ENCODE peak calls at places on chromosome 18, in six cellular contexts. S is heart left ventricle, G is frontal cortex, C is kidney glomerular epithelial cell, P is glutamatergic neuron, L is kidney epithelial cell. J is an unnamed sample.

GRCh38 chr18:78786776-78787175 is 192.8 kb upstream of the SALL3 start:
- DNase-seq in G (no peak), L (no peak), S (no peak), C (no peak), P (no peak), J (no peak)

GRCh38 chr18:42157420-42157819 is 202.4 kb downstream of the PIK3C3 start:
- DNase-seq in S (no peak), L (no peak), P (no peak), C (no peak), G (no peak), J (no peak)

GRCh38 chr18:38368886-38369285 is 803.3 kb upstream of the CELF4 start:
- DNase-seq in G (no peak), S (no peak), L (no peak), P (no peak), C (peak), J (no peak)

GRCh38 chr18:70151554-70152130 is 53.8 kb downstream of the RTTN start:
- DNase-seq in P (no peak), G (no peak), L (no peak), S (no peak), C (no peak), J (no peak)

GRCh38 chr18:433960-434359 is 66.5 kb downstream of the COLEC12 start:
- DNase-seq in S (no peak), C (no peak), P (no peak), G (no peak), L (no peak), J (no peak)

GRCh38 chr18:908631-909621 is 4.3 kb downstream of the ADCYAP1 start:
- DNase-seq in G (peak), C (no peak), P (peak), L (no peak), S (no peak), J (no peak)

GRCh38 chr18:4677006-4677405 is 221.9 kb upstream of the DLGAP1 start:
- DNase-seq in P (no peak), C (no peak), S (no peak), L (no peak), G (no peak), J (no peak)

GRCh38 chr18:79615091-79615490 is 64.5 kb upstream of the CTDP1 start:
- DNase-seq in G (no peak), S (no peak), L (no peak), P (no peak), C (no peak), J (no peak)

GRCh38 chr18:13462686-13463085 is 244.1 kb downstream of the LDLRAD4 start:
- DNase-seq in L (no peak), P (no peak), S (no peak), G (no peak), C (no peak), J (no peak)

GRCh38 chr18:27604583-27604982 is 419.5 kb upstream of the CHST9 start:
- DNase-seq in C (peak), P (no peak), G (no peak), L (peak), S (no peak), J (no peak)

GRCh38 chr18:63831080-63831788 is 56.0 kb downstream of the SERPINB7 start:
- DNase-seq in P (no peak), C (no peak), S (no peak), G (no peak), L (no peak), J (no peak)

GRCh38 chr18:55779711-55780590 is 192.0 kb upstream of the TCF4 start:
- DNase-seq in L (no peak), G (peak), C (no peak), P (peak), S (peak), J (no peak)

GRCh38 chr18:57561728-57562423 is 24.6 kb downstream of the FECH start:
- DNase-seq in C (peak), L (peak), P (peak), S (no peak), G (peak), J (no peak)

GRCh38 chr18:30639361-30639760 is 403.2 kb downstream of the DSC3 start:
- DNase-seq in P (no peak), C (no peak), S (no peak), G (no peak), L (no peak), J (no peak)

GRCh38 chr18:6610436-6610835 is 119.1 kb upstream of the ARHGAP28 start:
- DNase-seq in G (no peak), C (no peak), P (no peak), L (no peak), S (no peak), J (no peak)

GRCh38 chr18:49135871-49136270 is 185.1 kb upstream of the SMAD7 start:
- DNase-seq in P (no peak), L (peak), S (no peak), C (peak), G (no peak), J (no peak)

GRCh38 chr18:36590621-36591580 is 237.9 kb downstream of the TPGS2 start:
- DNase-seq in S (no peak), G (no peak), C (no peak), P (no peak), L (no peak), J (no peak)

GRCh38 chr18:53254265-53254664 is 914.3 kb downstream of the DCC start:
- DNase-seq in P (no peak), C (no peak), L (no peak), G (no peak), S (no peak), J (no peak)

GRCh38 chr18:27609221-27609620 is 424.1 kb upstream of the CHST9 start:
- DNase-seq in P (no peak), G (no peak), S (no peak), L (no peak), C (no peak), J (no peak)

GRCh38 chr18:48637081-48637990 is 98.5 kb downstream of the CTIF start:
- DNase-seq in C (no peak), P (peak), G (no peak), S (no peak), L (no peak), J (no peak)

GRCh38 chr18:50973367-50974126 is 5.7 kb downstream of the ELAC1 start:
- DNase-seq in G (no peak), S (no peak), P (no peak), C (peak), L (no peak), J (no peak)

GRCh38 chr18:44700652-44701051 is 20.0 kb downstream of the SETBP1 start:
- DNase-seq in P (no peak), S (no peak), G (no peak), C (no peak), L (no peak), J (peak)

GRCh38 chr18:37524546-37525301 is 40.9 kb downstream of the CELF4 start:
- DNase-seq in C (no peak), S (no peak), G (no peak), P (peak), L (no peak), J (no peak)

GRCh38 chr18:23225518-23225917 is 90.2 kb downstream of the CABLES1 start:
- DNase-seq in C (no peak), S (no peak), L (no peak), P (no peak), G (no peak), J (no peak)

GRCh38 chr18:7926526-7926925 is 359.4 kb downstream of the PTPRM start:
- DNase-seq in S (no peak), G (no peak), L (peak), P (no peak), C (peak), J (no peak)

GRCh38 chr18:62715829-62716678 is 713 bp downstream of the PHLPP1 start:
- DNase-seq in G (peak), L (no peak), S (peak), C (peak), P (peak), J (peak)

GRCh38 chr18:50297621-50298442 is 10.3 kb upstream of the CXXC1 start:
- DNase-seq in G (peak), C (peak), P (peak), S (peak), L (no peak), J (no peak)

GRCh38 chr18:21129586-21130216 is 18.1 kb upstream of the ROCK1 start:
- DNase-seq in L (no peak), P (no peak), G (no peak), S (no peak), C (no peak), J (no peak)

GRCh38 chr18:61129001-61129400 is 204.2 kb upstream of the CDH20 start:
- DNase-seq in G (no peak), P (no peak), C (no peak), S (no peak), L (no peak), J (no peak)

GRCh38 chr18:23073996-23074606 is 61.2 kb upstream of the CABLES1 start:
- DNase-seq in P (no peak), C (no peak), S (no peak), G (no peak), L (no peak), J (no peak)

GRCh38 chr18:49464718-49465598 is 4.5 kb upstream of the DYM start:
- DNase-seq in S (no peak), C (no peak), G (no peak), L (no peak), P (no peak), J (no peak)